ENCODE peak calls at places on chromosomes 12 and 14, in five cellular contexts. F is OCI-LY7, Z is neural progenitor cell, B is transverse colon, M is hepatocyte. G is an unnamed sample. For H3K4me1, the result is how much of the 10 kb centered on the place peaks cover.

GRCh38 chr14:36515105-36515593 is 4.9 kb downstream of the NKX2-1 start:
- DNase-seq in M (no peak), B (no peak), Z (no peak), F (no peak), G (no peak)

GRCh38 chr14:35366048-35366428 is 38.5 kb downstream of the NFKBIA start:
- DNase-seq in F (no peak), Z (no peak), M (no peak), B (no peak), G (no peak)

GRCh38 chr12:80044694-80045046 is 54.7 kb upstream of the OTOGL start:
- DNase-seq in Z (no peak), M (no peak), F (no peak), B (no peak), G (no peak)

GRCh38 chr12:44968960-44969359 is 81.9 kb downstream of the DBX2 start:
- DNase-seq in M (no peak), Z (no peak), B (no peak), F (no peak), G (no peak)

GRCh38 chr12:131352296-131352900 is 358.5 kb upstream of the SFSWAP start:
- DNase-seq in F (no peak), Z (no peak), M (no peak), B (no peak), G (no peak)

GRCh38 chr12:131090254-131091210 is 136.8 kb downstream of the ADGRD1 start:
- DNase-seq in B (peak), Z (no peak), M (no peak), F (no peak), G (no peak)

GRCh38 chr14:75361751-75362433 is 65.9 kb upstream of the JDP2 start:
- DNase-seq in M (no peak), F (no peak), B (no peak), Z (no peak), G (no peak)

GRCh38 chr14:56002876-56003625 is 115.2 kb upstream of the PELI2 start:
- DNase-seq in Z (peak), M (no peak), F (no peak), B (no peak), G (no peak)

GRCh38 chr12:111864935-111865334 is 22.9 kb downstream of the MAPKAPK5 start:
- DNase-seq in F (no peak), B (no peak), M (no peak), Z (no peak), G (no peak)

GRCh38 chr12:2813573-2814185 is 1.2 kb downstream of the ITFG2 start:
- DNase-seq in F (peak), B (peak), Z (peak), M (peak), G (no peak)

GRCh38 chr12:94074216-94074969 is 74.0 kb upstream of the PLXNC1 start:
- DNase-seq in M (no peak), B (no peak), Z (no peak), F (no peak), G (no peak)

GRCh38 chr14:41749425-41749824 is 142.7 kb downstream of the LRFN5 start:
- DNase-seq in B (no peak), F (no peak), M (no peak), Z (no peak), G (no peak)

GRCh38 chr14:99910337-99911268 is 117.4 kb downstream of the EML1 start:
- DNase-seq in B (no peak), F (no peak), M (peak), Z (peak), G (no peak)

GRCh38 chr14:69152181-69152943 is 557 bp downstream of the DCAF5 start:
- DNase-seq in F (peak), B (peak), M (peak), Z (peak), G (peak)

GRCh38 chr12:96219700-96220206 is 25.6 kb downstream of the ELK3 start:
- DNase-seq in Z (peak), F (no peak), B (no peak), M (peak), G (peak)

GRCh38 chr12:126055521-126055920 is 990.3 kb downstream of the AACS start:
- DNase-seq in Z (no peak), M (no peak), B (no peak), F (no peak), G (no peak)

GRCh38 chr12:67220065-67220464 is 49.1 kb upstream of the CAND1 start:
- DNase-seq in Z (peak), M (peak), B (peak), F (no peak), G (no peak)

GRCh38 chr12:21433525-21433924 is 3.9 kb upstream of the PYROXD1 start:
- DNase-seq in B (no peak), M (no peak), Z (no peak), F (no peak), G (no peak)

GRCh38 chr12:21434704-21435103 is 2.8 kb upstream of the PYROXD1 start:
- DNase-seq in Z (no peak), M (no peak), B (no peak), F (no peak), G (no peak)

GRCh38 chr12:21439347-21439746 is 1.9 kb downstream of the PYROXD1 start:
- DNase-seq in Z (no peak), M (no peak), B (no peak), F (no peak), G (no peak)

GRCh38 chr12:21444193-21445146 is 7.0 kb downstream of the PYROXD1 start:
- DNase-seq in B (no peak), F (no peak), Z (no peak), M (no peak), G (no peak)

DNA sequence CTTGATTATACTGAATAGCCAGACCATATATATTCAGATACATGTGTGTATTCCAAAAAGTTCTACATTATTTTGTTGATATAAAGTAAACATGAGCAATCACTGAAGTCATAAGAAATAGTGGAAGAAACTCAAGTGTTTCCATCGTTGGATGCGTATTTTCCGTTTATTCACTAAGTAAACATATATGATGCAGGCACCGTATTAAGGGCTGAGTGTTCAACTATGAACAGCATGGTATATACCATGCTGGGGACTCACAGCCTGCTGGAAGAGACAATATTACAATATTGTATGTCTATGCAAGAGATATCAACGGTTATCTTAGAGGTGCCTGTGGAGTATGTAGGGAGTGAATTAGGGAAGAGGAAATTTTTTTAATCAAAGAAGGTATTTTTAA is 1.2 kb downstream of the PYROXD1 start:
- DNase-seq in B (no peak), Z (no peak), M (no peak), F (peak), G (no peak)
- H3K4me1 ChIP-seq in B (under half), Z (under half), M (under half), F (under half), G (under half)

DNA sequence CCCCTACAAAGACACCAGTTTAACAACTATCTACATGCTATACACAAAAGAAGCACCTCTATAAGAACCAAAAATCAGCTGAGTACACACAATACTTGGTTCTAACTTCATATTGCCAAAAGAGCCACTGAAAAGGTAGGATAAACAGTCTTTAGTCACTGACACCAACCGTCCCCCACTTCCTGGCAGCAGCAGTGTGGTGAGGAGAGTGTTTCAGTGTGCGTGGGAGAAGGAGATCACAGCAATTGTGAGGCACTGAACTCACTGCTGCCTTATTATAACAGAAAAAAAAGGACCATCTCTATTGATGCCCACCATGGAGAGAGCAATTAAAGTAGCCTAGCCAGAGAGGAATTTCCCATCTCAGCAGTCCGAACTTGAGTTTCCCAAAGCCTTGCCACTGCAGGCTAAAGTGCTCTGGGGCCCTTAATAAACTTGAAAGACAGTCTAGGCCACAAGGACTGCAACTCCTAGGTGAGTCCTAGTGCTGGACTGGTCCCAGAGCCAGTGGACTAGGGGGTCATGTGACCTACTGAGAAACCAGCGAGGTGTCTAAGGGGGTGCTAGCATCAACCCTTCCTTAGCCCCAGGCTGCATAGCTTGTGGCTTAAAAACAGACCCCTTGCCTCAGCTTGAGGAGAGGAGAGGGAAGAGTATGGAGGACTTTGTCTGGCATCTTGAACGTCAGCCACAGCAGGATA is 37.1 kb upstream of the LMNTD1 start:
- DNase-seq in Z (no peak), F (no peak), B (no peak), M (no peak), G (no peak)
- H3K4me3 ChIP-seq in Z (no peak), F (no peak), B (no peak), M (no peak), G (no peak)

GRCh38 chr14:59282366-59282765 is 93.9 kb downstream of the DAAM1 start:
- DNase-seq in B (no peak), M (no peak), Z (no peak), F (no peak), G (no peak)
- H3K4me1 ChIP-seq in B (under half), M (under half), Z (under half), F (under half), G (under half)

GRCh38 chr12:84117190-84117589 is 795.4 kb downstream of the SLC6A15 start:
- DNase-seq in B (no peak), Z (no peak), M (no peak), F (no peak), G (no peak)
- H3K4me3 ChIP-seq in B (no peak), Z (no peak), M (no peak), F (no peak), G (no peak)

GRCh38 chr12:6367065-6367968 is 8.0 kb downstream of the SCNN1A start:
- DNase-seq in Z (no peak), M (no peak), F (peak), B (no peak), G (peak)

GRCh38 chr12:6369916-6370575 is 5.3 kb downstream of the SCNN1A start:
- DNase-seq in M (no peak), Z (no peak), F (no peak), B (no peak), G (no peak)

GRCh38 chr12:6370576-6370935 is 4.8 kb downstream of the SCNN1A start:
- DNase-seq in M (no peak), F (no peak), B (no peak), Z (no peak), G (no peak)

GRCh38 chr12:6367969-6368892 is 7.1 kb downstream of the SCNN1A start:
- DNase-seq in Z (no peak), B (no peak), F (peak), M (no peak), G (peak)

DNA sequence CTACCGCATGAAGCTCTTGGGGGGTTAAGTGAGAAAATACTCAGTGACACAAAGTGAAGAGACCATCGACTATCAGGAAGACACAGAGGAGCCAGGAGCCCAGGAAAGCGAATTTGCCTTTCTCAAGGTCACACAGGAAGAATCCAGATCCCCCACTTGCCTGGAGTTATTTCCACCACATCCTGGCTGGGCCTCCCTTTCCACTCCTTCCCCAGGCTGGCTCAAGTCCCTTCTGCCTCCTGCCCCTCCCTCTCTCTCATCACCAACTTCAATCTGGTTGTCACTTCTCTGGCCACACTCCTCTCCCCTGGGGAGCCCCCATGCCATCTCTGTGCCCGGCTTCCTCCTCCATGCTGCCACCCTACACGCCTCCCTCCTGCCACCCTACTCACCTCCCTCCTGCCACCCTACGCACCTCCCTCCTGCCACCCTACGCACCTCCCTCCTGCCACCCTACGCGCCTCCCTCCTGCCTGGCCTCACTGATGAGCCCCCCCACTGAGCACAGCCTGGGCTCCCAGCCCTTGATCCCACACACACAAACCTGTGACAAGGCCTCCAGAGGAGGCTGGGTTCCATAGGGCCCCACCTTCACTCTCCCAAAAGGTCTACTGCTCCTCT is 6.3 kb downstream of the SCNN1A start:
- DNase-seq in Z (no peak), M (no peak), B (no peak), F (no peak), G (no peak)
- H3K4me1 ChIP-seq in Z (under half), M (under half), B (half or more), F (under half), G (under half)